ENCODE peak calls at places on chromosomes 3 and 15, in four cellular contexts. One of them, this sample, is unnamed.

GRCh38 chr3:32288819-32289218 is 50.3 kb downstream of the CMTM8 start:
- DNase-seq in fibroblast of pulmonary artery: no peak
- DNase-seq in LoVo: no peak
- DNase-seq in left cardiac atrium: no peak
- DNase-seq in this sample: peak

GRCh38 chr3:132350814-132351213 is 33.6 kb downstream of the ACP3 start:
- DNase-seq in left cardiac atrium: no peak
- DNase-seq in LoVo: no peak
- DNase-seq in fibroblast of pulmonary artery: no peak
- DNase-seq in this sample: no peak

GRCh38 chr3:15924914-15925313 is 127.1 kb upstream of the ANKRD28 start:
- DNase-seq in left cardiac atrium: no peak
- DNase-seq in LoVo: no peak
- DNase-seq in fibroblast of pulmonary artery: no peak
- DNase-seq in this sample: no peak

GRCh38 chr15:63892794-63893441 is 59.2 kb upstream of the HERC1 start:
- DNase-seq in left cardiac atrium: no peak
- DNase-seq in LoVo: no peak
- DNase-seq in fibroblast of pulmonary artery: no peak
- DNase-seq in this sample: peak

GRCh38 chr3:142366434-142366833 is 81.4 kb downstream of the XRN1 start:
- DNase-seq in LoVo: no peak
- DNase-seq in left cardiac atrium: no peak
- DNase-seq in fibroblast of pulmonary artery: peak
- DNase-seq in this sample: no peak

GRCh38 chr3:49617390-49618013 is 56.6 kb upstream of the APEH start:
- DNase-seq in fibroblast of pulmonary artery: no peak
- DNase-seq in left cardiac atrium: no peak
- DNase-seq in LoVo: no peak
- DNase-seq in this sample: no peak

GRCh38 chr3:183782576-183782975 is 42.8 kb downstream of the MAP6D1 start:
- DNase-seq in LoVo: no peak
- DNase-seq in fibroblast of pulmonary artery: no peak
- DNase-seq in left cardiac atrium: no peak
- DNase-seq in this sample: no peak

GRCh38 chr15:78767331-78767951 is 43.8 kb downstream of the ADAMTS7 start:
- DNase-seq in left cardiac atrium: no peak
- DNase-seq in LoVo: no peak
- DNase-seq in fibroblast of pulmonary artery: no peak
- DNase-seq in this sample: no peak

GRCh38 chr3:78497692-78498091 is 1270.1 kb downstream of the ROBO1 start:
- DNase-seq in fibroblast of pulmonary artery: peak
- DNase-seq in left cardiac atrium: no peak
- DNase-seq in LoVo: no peak
- DNase-seq in this sample: no peak

GRCh38 chr3:192933779-192934456 is 16.3 kb upstream of the MB21D2 start:
- DNase-seq in left cardiac atrium: no peak
- DNase-seq in fibroblast of pulmonary artery: no peak
- DNase-seq in LoVo: no peak
- DNase-seq in this sample: no peak

GRCh38 chr15:98650871-98651481 is 2.6 kb downstream of the IGF1R start:
- DNase-seq in LoVo: no peak
- DNase-seq in fibroblast of pulmonary artery: peak
- DNase-seq in left cardiac atrium: no peak
- DNase-seq in this sample: peak

GRCh38 chr15:69758291-69758771 is 305.7 kb downstream of the RPLP1 start:
- DNase-seq in LoVo: peak
- DNase-seq in fibroblast of pulmonary artery: peak
- DNase-seq in left cardiac atrium: no peak
- DNase-seq in this sample: no peak

GRCh38 chr3:161273589-161274218 is 52.6 kb downstream of the NMD3 start:
- DNase-seq in left cardiac atrium: no peak
- DNase-seq in fibroblast of pulmonary artery: peak
- DNase-seq in LoVo: peak
- DNase-seq in this sample: peak

GRCh38 chr3:85377115-85377514 is 418.3 kb downstream of the CADM2 start:
- DNase-seq in LoVo: no peak
- DNase-seq in fibroblast of pulmonary artery: no peak
- DNase-seq in left cardiac atrium: no peak
- DNase-seq in this sample: no peak

GRCh38 chr15:58447244-58448010 is 15.6 kb downstream of the LIPC start:
- DNase-seq in LoVo: no peak
- DNase-seq in fibroblast of pulmonary artery: peak
- DNase-seq in left cardiac atrium: no peak
- DNase-seq in this sample: no peak

GRCh38 chr3:15768421-15769255 is 29.1 kb downstream of the ANKRD28 start:
- DNase-seq in LoVo: peak
- DNase-seq in fibroblast of pulmonary artery: peak
- DNase-seq in left cardiac atrium: no peak
- DNase-seq in this sample: no peak

GRCh38 chr3:17183951-17184550 is 299.3 kb downstream of the PLCL2 start:
- DNase-seq in LoVo: no peak
- DNase-seq in left cardiac atrium: no peak
- DNase-seq in fibroblast of pulmonary artery: peak
- DNase-seq in this sample: no peak

GRCh38 chr3:103976931-103977339 is 1389.8 kb upstream of the ALCAM start:
- DNase-seq in LoVo: no peak
- DNase-seq in fibroblast of pulmonary artery: no peak
- DNase-seq in left cardiac atrium: no peak
- DNase-seq in this sample: no peak

GRCh38 chr3:46561511-46561910 is 4.6 kb downstream of the LRRC2 start:
- DNase-seq in left cardiac atrium: no peak
- DNase-seq in LoVo: no peak
- DNase-seq in fibroblast of pulmonary artery: no peak
- DNase-seq in this sample: no peak

GRCh38 chr3:134427400-134428111 is 53.3 kb upstream of the AMOTL2 start:
- DNase-seq in left cardiac atrium: peak
- DNase-seq in fibroblast of pulmonary artery: peak
- DNase-seq in LoVo: peak
- DNase-seq in this sample: no peak

GRCh38 chr15:72585659-72586058 is 68.8 kb upstream of the GOLGA6B start:
- DNase-seq in fibroblast of pulmonary artery: peak
- DNase-seq in LoVo: no peak
- DNase-seq in left cardiac atrium: no peak
- DNase-seq in this sample: no peak

GRCh38 chr15:92944946-92945521 is 44.9 kb downstream of the CHD2 start:
- DNase-seq in left cardiac atrium: no peak
- DNase-seq in fibroblast of pulmonary artery: no peak
- DNase-seq in LoVo: no peak
- DNase-seq in this sample: no peak

GRCh38 chr3:171184372-171184771 is 157.9 kb upstream of the SLC2A2 start:
- DNase-seq in left cardiac atrium: no peak
- DNase-seq in fibroblast of pulmonary artery: no peak
- DNase-seq in LoVo: no peak
- DNase-seq in this sample: no peak

GRCh38 chr15:58962662-58963565 is 24.5 kb upstream of the RNF111 start:
- DNase-seq in left cardiac atrium: no peak
- DNase-seq in LoVo: peak
- DNase-seq in fibroblast of pulmonary artery: no peak
- DNase-seq in this sample: no peak

GRCh38 chr15:47332481-47332880 is 384.8 kb upstream of the SEMA6D start:
- DNase-seq in LoVo: no peak
- DNase-seq in fibroblast of pulmonary artery: peak
- DNase-seq in left cardiac atrium: no peak
- DNase-seq in this sample: no peak

This sample was measured in stimulated activated naive CD4-positive, alpha-beta T cell.